ENCODE peak calls at places on chromosome 19, in five cellular contexts. W is fibroblast of pulmonary artery, J is AG10803, D is left ventricle myocardium inferior, E is HFF-Myc. P is an unnamed sample.

GRCh38 chr19:29675650-29676186 is 10.5 kb downstream of the PLEKHF1 start:
- DNase-seq in J (no peak), D (no peak), E (no peak), W (no peak), P (no peak)

GRCh38 chr19:13920524-13920923 is 14.5 kb downstream of the CC2D1A start:
- DNase-seq in J (no peak), W (no peak), D (no peak), E (no peak), P (no peak)

GRCh38 chr19:28880735-28881401 is 332.1 kb downstream of the UQCRFS1 start:
- DNase-seq in E (no peak), D (no peak), W (no peak), J (no peak), P (no peak)

GRCh38 chr19:7203317-7203716 is 90.9 kb downstream of the INSR start:
- DNase-seq in D (no peak), E (no peak), J (no peak), W (no peak), P (no peak)

GRCh38 chr19:9057505-9058258 is 29.2 kb upstream of the OR1M1 start:
- DNase-seq in E (no peak), W (no peak), J (no peak), D (no peak), P (no peak)

GRCh38 chr19:5319516-5319915 is 21.1 kb downstream of the PTPRS start:
- DNase-seq in E (no peak), J (no peak), D (no peak), W (no peak), P (no peak)

GRCh38 chr19:51097166-51097736 is 11.0 kb downstream of the CTU1 start:
- DNase-seq in W (peak), J (peak), D (peak), E (peak), P (peak)

GRCh38 chr19:36257512-36257876 is 42.6 kb downstream of the ZNF146 start:
- DNase-seq in J (no peak), E (no peak), D (peak), W (no peak), P (no peak)

GRCh38 chr19:47158879-47159509 is 28.4 kb downstream of the SAE1 start:
- DNase-seq in D (no peak), W (peak), E (no peak), J (peak), P (no peak)

GRCh38 chr19:35717665-35718344 is at the start of gene KMT2B:
- DNase-seq in W (no peak), D (no peak), E (no peak), J (peak), P (no peak)

GRCh38 chr19:35032356-35032865 is 2.1 kb downstream of the SCN1B start:
- DNase-seq in W (no peak), D (no peak), E (no peak), J (no peak), P (no peak)

GRCh38 chr19:46718157-46718933 is 1.4 kb upstream of the PRKD2 start:
- DNase-seq in W (peak), D (no peak), E (no peak), J (no peak), P (peak)

GRCh38 chr19:7492142-7493055 is 3.6 kb upstream of the PEX11G start:
- DNase-seq in J (peak), W (peak), E (no peak), D (no peak), P (no peak)

GRCh38 chr19:45448887-45449299 is 18.9 kb upstream of the FOSB start:
- DNase-seq in W (no peak), E (no peak), J (peak), D (no peak), P (no peak)

GRCh38 chr19:46372901-46373572 is 26.1 kb downstream of the PPP5C start:
- DNase-seq in W (peak), J (peak), D (no peak), E (no peak), P (no peak)

GRCh38 chr19:4284176-4284958 is 5.3 kb downstream of the SHD start:
- DNase-seq in W (no peak), E (no peak), J (no peak), D (no peak), P (no peak)

GRCh38 chr19:35908010-35908441 is at the start of gene TYROBP:
- DNase-seq in W (no peak), J (no peak), D (peak), E (no peak), P (no peak)

DNA sequence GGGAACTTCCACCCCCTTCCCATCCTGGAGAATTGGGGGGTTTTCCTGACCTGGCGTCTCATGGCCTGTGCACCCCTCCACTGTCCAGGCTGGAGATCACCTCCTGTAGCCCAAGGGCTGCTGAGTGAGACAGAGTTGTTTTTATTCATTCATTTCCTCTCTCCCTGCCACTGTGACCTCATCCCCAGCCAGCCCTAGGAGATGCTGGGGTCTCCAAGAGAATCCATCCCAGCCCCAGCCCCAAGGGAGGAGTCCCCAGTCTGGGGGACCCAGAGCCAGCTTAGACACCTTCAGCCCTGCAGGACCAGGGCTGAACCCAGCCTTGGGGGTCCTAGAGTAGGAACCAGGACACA is 4.2 kb downstream of the FCHO1 start:
- DNase-seq in E (no peak), D (no peak), W (no peak), J (no peak), P (no peak)
- H3K4me3 ChIP-seq in E (no peak), D (no peak), W (no peak), J (no peak), P (peak)

DNA sequence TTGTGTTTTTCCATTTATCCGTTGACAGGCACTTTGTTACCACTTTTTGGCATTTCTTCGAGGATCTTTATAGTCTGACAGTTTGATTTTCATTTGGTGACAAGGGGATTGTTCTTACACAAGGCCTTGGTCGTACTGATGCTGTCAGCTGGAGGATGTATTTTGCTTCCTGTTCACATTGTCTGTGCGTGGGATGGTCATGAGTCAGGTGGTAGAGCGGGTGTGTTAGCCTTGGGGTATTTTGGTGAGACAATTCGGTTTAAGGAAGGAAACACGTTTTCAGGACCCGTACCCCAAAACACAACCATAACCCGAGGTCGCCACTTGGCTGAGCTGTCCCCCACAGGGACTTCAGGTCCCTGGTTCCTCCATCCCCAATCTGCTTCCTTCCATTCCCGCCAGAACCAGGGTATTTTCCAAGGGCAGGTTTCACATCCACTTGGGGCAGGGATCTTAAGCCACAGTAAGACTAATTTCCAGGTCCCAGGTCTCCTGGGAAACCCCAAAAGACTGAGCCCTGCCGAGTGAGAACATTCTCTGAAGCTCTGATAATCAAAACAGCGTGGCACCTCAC is 15.0 kb downstream of the MYO9B start:
- DNase-seq in W (peak), E (no peak), J (peak), D (no peak), P (no peak)
- H3K4me3 ChIP-seq in W (no peak), E (no peak), J (no peak), D (no peak), P (no peak)

GRCh38 chr19:1468274-1469199 is 10.5 kb downstream of the C19orf25 start:
- DNase-seq in W (peak), J (peak), E (no peak), D (no peak), P (no peak)

GRCh38 chr19:1466018-1466460 is 13.0 kb downstream of the C19orf25 start:
- DNase-seq in D (no peak), W (no peak), E (no peak), J (no peak), P (no peak)

GRCh38 chr19:1467228-1467511 is 11.8 kb downstream of the C19orf25 start:
- DNase-seq in W (no peak), J (no peak), E (no peak), D (no peak), P (no peak)

GRCh38 chr19:1466461-1467227 is 12.4 kb downstream of the C19orf25 start:
- DNase-seq in W (no peak), J (no peak), D (no peak), E (no peak), P (no peak)

DNA sequence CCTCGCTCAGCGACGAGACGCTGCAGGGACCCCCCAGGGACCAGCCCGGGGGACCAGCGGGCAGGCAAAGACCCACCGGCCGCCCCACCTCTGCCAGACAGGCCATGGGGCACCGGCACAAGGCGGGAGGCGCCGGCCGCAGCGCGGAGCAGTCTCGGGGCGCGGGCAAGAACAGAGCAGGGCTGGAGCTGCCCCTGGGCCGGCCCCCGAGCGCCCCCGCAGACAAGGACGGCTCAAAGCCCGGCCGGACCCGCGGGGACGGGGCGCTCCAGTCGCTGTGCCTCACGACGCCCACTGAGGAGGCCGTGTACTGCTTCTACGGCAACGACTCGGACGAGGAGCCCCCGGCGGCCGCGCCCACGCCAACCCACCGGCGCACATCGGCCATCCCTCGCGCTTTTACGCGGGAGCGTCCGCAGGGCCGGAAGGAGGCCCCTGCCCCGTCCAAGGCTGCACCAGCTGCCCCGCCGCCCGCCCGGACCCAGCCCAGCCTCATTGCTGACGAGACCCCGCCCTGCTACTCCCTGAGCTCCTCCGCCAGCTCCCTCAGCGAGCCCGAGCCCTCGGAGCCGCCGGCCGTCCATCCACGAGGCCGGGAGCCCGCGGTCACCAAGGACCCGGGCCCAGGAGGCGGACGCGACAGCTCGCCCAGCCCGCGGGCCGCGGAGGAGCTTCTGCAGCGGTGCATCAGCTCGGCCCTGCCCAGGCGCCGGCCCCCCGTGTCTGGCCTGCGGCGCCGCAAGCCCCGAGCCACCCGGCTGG is 11.3 kb downstream of the C19orf25 start:
- DNase-seq in E (no peak), W (no peak), D (no peak), J (no peak), P (no peak)
- H3K4me3 ChIP-seq in E (no peak), W (no peak), D (peak), J (no peak), P (no peak)

DNA sequence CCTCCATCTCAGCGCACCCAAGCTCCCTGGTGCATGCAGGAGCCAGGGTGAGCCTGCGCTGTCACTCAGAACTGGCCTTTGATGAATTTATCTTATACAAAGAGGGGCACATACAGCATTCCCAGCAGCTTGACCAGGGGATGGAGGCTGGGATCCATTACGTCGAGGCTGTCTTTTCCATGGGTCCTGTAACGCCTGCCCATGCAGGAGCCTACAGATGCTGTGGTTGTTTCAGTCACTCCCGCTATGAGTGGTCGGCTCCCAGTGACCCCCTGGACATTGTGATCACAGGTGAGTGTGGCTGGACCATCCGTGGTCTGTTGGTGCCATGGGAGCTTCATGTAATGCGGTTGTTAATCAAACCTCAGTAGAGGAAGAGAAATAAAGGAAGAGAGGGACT is 33.0 kb downstream of the LAIR2 start:
- DNase-seq in D (no peak), E (no peak), J (no peak), W (no peak), P (no peak)
- H3K4me3 ChIP-seq in D (no peak), E (no peak), J (no peak), W (no peak), P (no peak)

DNA sequence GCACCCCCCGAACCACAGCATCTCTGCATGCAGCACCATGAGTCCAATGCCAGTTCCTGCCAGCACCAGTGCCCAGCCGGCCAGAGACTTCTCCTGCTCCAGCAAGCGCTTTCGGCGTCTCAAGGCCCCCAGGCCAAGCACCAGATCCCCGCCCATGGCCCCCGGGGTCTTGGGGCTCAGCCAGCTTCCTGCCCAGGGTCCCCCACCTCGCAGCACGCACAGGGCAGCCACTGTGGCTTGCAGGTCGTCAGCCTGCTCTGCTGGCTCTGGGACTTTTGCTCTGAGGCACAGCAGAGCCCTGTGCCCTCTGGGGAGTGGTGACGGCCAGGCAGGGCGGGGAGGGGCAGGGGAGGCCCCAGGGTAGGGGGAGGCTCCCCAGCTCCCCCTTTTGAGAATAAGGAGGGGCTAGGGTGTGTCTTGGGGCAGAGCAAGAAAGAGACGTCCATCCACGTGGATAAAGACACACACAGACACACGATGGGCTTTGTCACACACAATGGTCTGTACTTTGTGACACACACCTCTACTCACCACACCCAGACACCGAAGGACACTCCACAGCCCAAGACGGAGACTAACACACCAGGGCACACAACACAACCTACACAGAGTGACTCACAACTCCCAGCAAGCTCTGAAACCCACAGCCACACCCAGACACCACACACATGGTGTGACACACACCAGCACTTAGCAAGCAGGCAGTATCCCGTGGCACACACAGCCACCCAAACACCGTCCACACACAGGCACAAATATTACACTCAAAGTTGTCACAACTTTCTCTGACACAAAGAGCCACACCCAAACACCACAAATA is at the start of gene KCNN4:
- DNase-seq in J (peak), D (no peak), W (peak), E (peak), P (no peak)
- H3K4me3 ChIP-seq in J (no peak), D (no peak), W (no peak), E (peak), P (peak)

GRCh38 chr19:2739602-2740313 is at the start of gene SLC39A3:
- DNase-seq in J (peak), D (peak), W (peak), E (peak), P (peak)

GRCh38 chr19:2736550-2737190 is 3.1 kb downstream of the SLC39A3 start:
- DNase-seq in E (no peak), J (no peak), D (no peak), W (no peak), P (no peak)

GRCh38 chr19:2744113-2744512 is 4.3 kb upstream of the SLC39A3 start:
- DNase-seq in E (no peak), J (no peak), D (no peak), W (no peak), P (no peak)

GRCh38 chr19:2743099-2743498 is 3.3 kb upstream of the SLC39A3 start:
- DNase-seq in W (no peak), J (no peak), E (no peak), D (no peak), P (no peak)

DNA sequence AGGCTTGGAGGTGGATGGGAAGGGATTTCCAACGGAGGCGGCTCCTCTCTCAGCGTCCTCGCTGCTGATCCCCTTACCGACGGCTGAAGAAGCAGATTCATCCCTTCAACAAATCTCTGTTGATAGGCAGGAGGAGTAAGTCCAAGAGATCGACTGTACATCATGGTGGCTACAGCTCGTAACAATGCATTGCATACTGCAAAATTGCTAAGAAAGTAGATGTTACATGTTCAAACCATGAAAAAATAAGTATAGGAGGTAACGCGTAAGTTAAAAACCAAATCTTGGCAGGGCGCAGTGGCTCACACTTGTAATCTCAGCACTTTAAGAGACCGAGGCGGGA is 468 bp upstream of the SLC39A3 start:
- DNase-seq in E (no peak), D (no peak), J (no peak), W (no peak), P (no peak)
- H3K4me3 ChIP-seq in E (no peak), D (peak), J (no peak), W (no peak), P (no peak)

GRCh38 chr19:1252221-1252817 is 3.9 kb downstream of the MIDN start:
- DNase-seq in W (peak), D (peak), E (no peak), J (peak), P (no peak)

GRCh38 chr19:1254081-1254527 is 5.7 kb downstream of the MIDN start:
- DNase-seq in W (no peak), J (no peak), E (no peak), D (no peak), P (no peak)

GRCh38 chr19:1254530-1255185 is 6.3 kb downstream of the MIDN start:
- DNase-seq in J (no peak), E (no peak), W (no peak), D (no peak), P (no peak)

GRCh38 chr19:1252818-1253513 is 4.6 kb downstream of the MIDN start:
- DNase-seq in E (no peak), J (peak), D (peak), W (peak), P (no peak)

DNA sequence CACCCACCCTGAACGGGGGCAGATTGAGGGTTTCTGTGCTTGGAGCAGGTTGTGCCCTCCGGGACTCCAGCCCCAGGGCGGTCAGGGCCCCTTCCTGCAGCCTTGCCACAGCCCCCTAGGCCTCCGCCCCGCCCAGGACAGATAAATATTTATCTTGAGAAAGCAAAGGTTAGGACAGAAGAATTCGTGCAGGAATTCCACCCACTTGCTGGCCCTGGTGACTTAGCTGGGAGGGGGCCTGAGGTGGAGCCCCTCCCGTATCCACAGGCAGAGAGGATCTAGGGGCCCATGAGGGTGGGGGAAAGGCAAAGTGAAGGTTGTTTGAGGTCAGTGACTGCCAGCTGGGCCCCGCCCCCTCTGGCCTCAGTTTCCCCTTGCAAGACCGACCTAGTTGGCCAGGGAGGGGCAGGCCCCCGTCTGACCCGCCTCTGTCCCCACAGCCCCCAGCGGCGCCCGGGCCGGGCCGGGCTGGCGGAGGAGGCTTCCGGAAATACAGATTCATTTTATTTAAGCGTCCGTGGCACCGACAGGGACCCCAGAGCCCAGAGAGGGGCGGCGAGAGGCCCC is 5.2 kb downstream of the MIDN start:
- DNase-seq in J (peak), W (no peak), E (no peak), D (no peak), P (no peak)
- H3K4me3 ChIP-seq in J (peak), W (peak), E (peak), D (peak), P (peak)

GRCh38 chr19:39834287-39834841 is 402 bp upstream of the DYRK1B start:
- DNase-seq in D (no peak), J (no peak), E (no peak), W (no peak), P (no peak)
- H3K4me3 ChIP-seq in D (peak), J (no peak), E (peak), W (peak), P (no peak)

GRCh38 chr19:2047449-2048103 is 3.5 kb downstream of the MKNK2 start:
- DNase-seq in E (no peak), W (no peak), J (peak), D (no peak), P (no peak)
- H3K4me3 ChIP-seq in E (no peak), W (peak), J (no peak), D (peak), P (peak)

P was measured in GM12864.